ENCODE peak calls at places on chromosomes 11 and 22, in nine cellular contexts. Y is HFFc6, S is IMR-90, J is Calu3, W is WTC11, I is left lung, U is HFF-Myc, N is neural crest cell, E is cardiac muscle cell. M is an unnamed sample.
A peak's percentile ranks its signal among the peaks of the same experiment; 100 is the strongest.

GRCh38 chr22:32850591-32851517 is 49.3 kb downstream of the TIMP3 start:
- DNase-seq in N (no peak), U (no peak), J (no peak), W (no peak), E (no peak), I (no peak), Y (no peak), S (no peak), M (no peak)

GRCh38 chr11:76788661-76789442 is 5.7 kb downstream of the TSKU start:
- DNase-seq in I (no peak), U (no peak), W (no peak), J (peak; percentile 93), Y (no peak), N (no peak), S (no peak), E (no peak), M (no peak)

GRCh38 chr22:26718488-26718887 is 61.1 kb downstream of the MIAT start:
- DNase-seq in U (no peak), E (no peak), W (no peak), S (no peak), J (no peak), Y (no peak), I (no peak), N (no peak), M (no peak)

GRCh38 chr11:117145393-117145761 is 1.3 kb downstream of the PAFAH1B2 start:
- DNase-seq in I (no peak), E (peak; percentile 17), U (no peak), N (no peak), S (peak; percentile 32), Y (peak; percentile 48), J (no peak), W (no peak), M (no peak)

GRCh38 chr22:20096574-20097420 is 16.8 kb downstream of the DGCR8 start:
- DNase-seq in Y (no peak), I (no peak), E (no peak), J (no peak), S (no peak), N (no peak), W (no peak), U (no peak), M (no peak)

GRCh38 chr11:130513132-130513531 is 64.7 kb downstream of the ADAMTS15 start:
- DNase-seq in U (no peak), J (no peak), W (no peak), S (no peak), E (no peak), I (no peak), N (no peak), Y (peak; percentile 16), M (no peak)

GRCh38 chr11:31815743-31816466 is 4.8 kb upstream of the PAX6 start:
- DNase-seq in W (no peak), E (no peak), Y (no peak), J (no peak), S (no peak), U (no peak), N (peak; percentile 10), I (peak; percentile 77), M (no peak)

GRCh38 chr11:16226245-16226644 is 130.1 kb downstream of the SOX6 start:
- DNase-seq in I (no peak), N (no peak), J (peak; percentile 76), Y (peak; percentile 41), U (peak; percentile 2), E (peak; percentile 44), S (peak; percentile 67), W (no peak), M (no peak)

DNA sequence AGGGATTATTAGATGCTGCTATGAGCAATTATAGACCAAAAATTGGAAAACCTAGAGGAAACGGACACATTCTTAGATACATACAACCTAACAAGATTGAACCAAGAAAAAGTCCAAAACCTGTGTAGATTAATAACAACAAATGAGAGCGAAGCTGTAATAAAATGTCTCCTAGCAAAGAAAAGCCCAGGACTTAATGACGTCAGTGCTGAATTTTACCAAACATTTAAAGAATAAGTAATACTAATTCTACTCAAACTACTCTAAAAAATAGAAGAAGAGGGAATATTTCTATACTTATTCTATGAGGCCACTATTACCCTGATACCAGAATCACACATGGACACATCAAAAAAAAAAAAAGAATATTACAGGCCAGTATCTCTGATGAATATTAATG is 309.5 kb upstream of the ANO5 start:
- DNase-seq in S (no peak), W (no peak), E (no peak), J (no peak), Y (no peak), U (no peak), I (no peak), N (no peak), M (no peak)
- TF ChIP-seq CTCF in S (no peak), W (no peak), E (no peak), J (no peak), Y (no peak), U (no peak), I (no peak), N (no peak), M (no peak)

GRCh38 chr11:111189466-111189865 is 56.1 kb upstream of the POU2AF2 start:
- DNase-seq in Y (no peak), N (no peak), I (no peak), J (no peak), U (no peak), W (no peak), E (no peak), S (peak; percentile 35), M (no peak)
- TF ChIP-seq CTCF in Y (peak; percentile 24), N (no peak), I (no peak), J (no peak), U (no peak), W (no peak), E (no peak), S (no peak), M (no peak)

DNA sequence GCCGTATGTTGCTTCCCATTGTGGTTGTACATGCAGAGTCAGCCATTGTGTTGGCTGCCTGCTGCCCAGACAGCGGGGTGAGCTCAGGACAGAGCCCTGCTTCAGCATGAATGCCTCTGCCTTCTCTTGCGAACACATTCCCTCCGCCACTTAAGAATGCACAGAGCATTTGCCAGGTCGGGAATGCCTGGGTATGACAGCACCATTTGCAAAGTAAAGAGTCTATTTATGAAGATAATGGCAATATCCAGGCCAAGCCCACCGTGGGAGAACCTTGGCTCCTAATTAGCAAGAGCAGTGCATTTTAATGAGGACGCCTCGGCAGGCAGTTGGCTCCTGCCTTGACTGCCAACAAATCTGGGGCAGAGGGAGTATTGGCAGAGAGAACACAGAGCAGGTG is 62.5 kb upstream of the SORL1 start:
- DNase-seq in N (peak; percentile 6), W (peak; percentile 26), J (no peak), I (no peak), U (no peak), Y (no peak), E (peak; percentile 87), S (no peak), M (no peak)
- TF ChIP-seq CTCF in N (no peak), W (no peak), J (no peak), I (no peak), U (no peak), Y (no peak), E (no peak), S (no peak), M (no peak)

DNA sequence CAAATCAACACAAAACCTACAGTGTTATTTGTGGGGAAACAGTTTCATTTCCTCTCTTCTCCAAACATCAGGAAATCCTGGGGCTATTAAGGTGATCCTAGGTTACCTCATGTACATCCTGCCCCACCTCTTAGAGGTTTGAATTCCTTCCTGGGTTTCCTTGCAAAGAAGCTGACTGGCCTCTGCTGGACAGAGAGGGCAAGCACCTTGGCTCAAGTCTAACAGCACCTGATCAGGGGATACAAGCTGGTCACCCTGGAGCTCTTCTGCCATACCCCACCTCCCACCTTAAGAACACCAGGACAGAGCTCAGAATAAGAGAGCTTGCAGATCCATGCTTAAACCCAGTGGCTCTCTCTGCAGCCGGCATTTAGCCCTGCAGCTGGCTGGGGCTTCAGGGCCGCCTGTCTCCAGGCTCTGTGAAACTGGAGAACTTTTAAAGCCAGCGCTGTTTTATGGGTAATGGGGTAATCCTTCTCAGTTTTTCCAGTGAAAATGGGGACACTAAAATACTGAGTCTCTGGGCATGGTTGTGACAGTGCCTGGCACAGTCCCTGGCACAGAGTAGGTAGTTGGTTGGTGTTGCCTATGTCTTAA is 386.6 kb upstream of the NARS2 start:
- DNase-seq in N (no peak), J (peak; percentile 62), W (peak; percentile 61), Y (peak; percentile 19), S (peak; percentile 46), U (no peak), I (no peak), E (no peak), M (no peak)
- TF ChIP-seq CTCF in N (peak; percentile 59), J (peak; percentile 63), W (peak; percentile 21), Y (peak; percentile 73), S (peak; percentile 50), U (peak; percentile 75), I (peak; percentile 35), E (peak; percentile 63), M (peak; percentile 83)

GRCh38 chr11:65425105-65425970 is 2.7 kb downstream of the NEAT1 start:
- DNase-seq in U (no peak), I (no peak), W (no peak), N (no peak), E (no peak), S (peak; percentile 78), J (peak; percentile 62), Y (peak; percentile 87), M (peak; percentile 38)
- TF ChIP-seq CTCF in U (peak; percentile 4), I (peak; percentile 49), W (no peak), N (peak; percentile 29), E (peak; percentile 6), S (no peak), J (no peak), Y (peak; percentile 44), M (peak; percentile 18)

M was measured in AG09309.